ENCODE peak calls at places on chromosomes 13 and 19, in ten cellular contexts. F is gastrocnemius medialis, V is right lobe of liver, J is adrenal gland, C is heart left ventricle, Q is body of pancreas, D is spleen, N is tibial nerve, H is A549, A is endothelial cell of umbilical vein. U is an unnamed sample.

GRCh38 chr13:76223565-76223964 is 587.4 kb downstream of the LMO7 start:
- DNase-seq in F (no peak), V (no peak), J (no peak), C (no peak), Q (no peak), D (no peak), N (no peak), H (no peak), A (no peak), U (no peak)

GRCh38 chr19:34128558-34129250 is 43.6 kb upstream of the LSM14A start:
- DNase-seq in F (no peak), V (no peak), J (no peak), C (no peak), Q (no peak), D (no peak), N (no peak), H (no peak), A (no peak), U (no peak)

GRCh38 chr19:11379857-11380350 is 4.2 kb downstream of the EPOR start:
- DNase-seq in F (no peak), V (no peak), J (no peak), C (no peak), Q (no peak), D (no peak), N (no peak), H (no peak), A (no peak), U (no peak)

GRCh38 chr13:65631078-65631477 is 1599.1 kb downstream of the PCDH9 start:
- DNase-seq in F (no peak), V (no peak), J (no peak), C (no peak), Q (no peak), D (no peak), N (no peak), H (no peak), A (no peak), U (no peak)

GRCh38 chr19:11581740-11582139 is 4.3 kb upstream of the ACP5 start:
- DNase-seq in F (no peak), V (no peak), J (no peak), C (no peak), Q (no peak), D (peak; percentile 89), N (no peak), H (no peak), A (no peak), U (peak; percentile 17)

GRCh38 chr19:14167594-14168138 is 31.3 kb upstream of the ASF1B start:
- DNase-seq in F (no peak), V (no peak), J (no peak), C (peak; percentile 40), Q (no peak), D (no peak), N (no peak), H (no peak), A (no peak), U (no peak)

GRCh38 chr13:25971499-25972145 is 80.2 kb downstream of the SHISA2 start:
- DNase-seq in F (no peak), V (no peak), J (no peak), C (no peak), Q (no peak), D (peak; percentile 58), N (no peak), H (no peak), A (no peak), U (no peak)

GRCh38 chr13:101453784-101454201 is 1.3 kb downstream of the ITGBL1 start:
- DNase-seq in F (no peak), V (peak; percentile 22), J (no peak), C (no peak), Q (peak; percentile 55), D (no peak), N (no peak), H (no peak), A (peak; percentile 29), U (peak; percentile 64)

GRCh38 chr19:39410620-39411005 is 1.9 kb upstream of the PLEKHG2 start:
- DNase-seq in F (no peak), V (no peak), J (no peak), C (no peak), Q (no peak), D (no peak), N (no peak), H (no peak), A (no peak), U (no peak)

GRCh38 chr19:39409207-39409885 is 2.7 kb downstream of the ZFP36 start:
- DNase-seq in F (peak; percentile 95), V (peak; percentile 96), J (peak; percentile 86), C (peak; percentile 95), Q (peak; percentile 98), D (peak; percentile 98), N (peak; percentile 91), H (peak; percentile 85), A (peak; percentile 55), U (peak; percentile 98)

GRCh38 chr19:39408392-39409206 is 2.0 kb downstream of the ZFP36 start:
- DNase-seq in F (peak; percentile 80), V (peak; percentile 56), J (no peak), C (no peak), Q (peak; percentile 61), D (peak; percentile 86), N (no peak), H (no peak), A (peak; percentile 32), U (peak; percentile 37)

GRCh38 chr19:39411006-39411831 is 1.2 kb upstream of the PLEKHG2 start:
- DNase-seq in F (peak; percentile 74), V (peak; percentile 77), J (peak; percentile 53), C (peak; percentile 68), Q (peak; percentile 84), D (peak; percentile 83), N (no peak), H (no peak), A (no peak), U (peak; percentile 37)

GRCh38 chr19:39409886-39410619 is 2.4 kb upstream of the PLEKHG2 start:
- DNase-seq in F (peak; percentile 82), V (peak; percentile 83), J (peak; percentile 71), C (peak; percentile 88), Q (peak; percentile 74), D (peak; percentile 95), N (peak; percentile 75), H (no peak), A (peak; percentile 68), U (peak; percentile 67)
- TF ChIP-seq POLR2A in F (no peak), V (peak; percentile 75), J (peak; percentile 57), C (no peak), Q (no peak), D (peak; percentile 23), N (no peak), H (peak; percentile 33), A (peak; percentile 66), U (no peak)

DNA sequence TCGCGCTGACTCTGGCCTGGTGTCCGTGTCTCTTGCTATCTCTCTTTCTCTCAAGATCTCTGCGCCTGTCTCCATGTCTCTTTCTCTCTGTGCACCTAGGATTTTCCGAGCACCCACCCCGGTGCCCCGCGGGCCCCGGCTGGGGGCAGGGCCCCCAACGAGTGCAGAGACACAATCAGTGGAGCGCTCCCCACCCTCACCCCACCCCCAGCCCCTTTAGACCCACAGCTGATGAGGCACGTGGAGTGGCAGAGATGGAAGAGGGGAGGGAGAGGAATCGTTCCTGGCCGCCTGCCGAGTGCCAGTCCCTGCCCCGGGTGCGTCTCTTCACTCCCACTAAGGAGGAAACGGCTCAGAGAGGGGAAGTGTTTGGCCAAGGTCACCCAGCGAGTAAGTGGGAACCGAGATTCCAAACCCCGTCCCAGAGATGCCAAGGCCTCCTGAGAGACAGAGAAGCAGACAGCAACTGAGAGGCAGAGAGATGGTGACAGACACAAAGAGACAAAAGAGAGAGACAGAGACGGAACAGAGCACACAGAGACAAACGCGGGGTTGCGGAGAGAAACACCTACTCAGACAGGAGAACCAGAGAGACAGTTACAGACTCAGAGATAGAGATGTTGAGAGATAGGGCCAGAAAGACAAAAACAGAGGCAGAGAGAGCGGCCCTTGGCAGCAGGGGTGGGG is 626 bp upstream of the BCL3 start:
- DNase-seq in F (peak; percentile 73), V (peak; percentile 76), J (peak; percentile 86), C (peak; percentile 83), Q (peak; percentile 69), D (peak; percentile 91), N (no peak), H (peak; percentile 76), A (peak; percentile 76), U (peak; percentile 81)
- H3K4me1 ChIP-seq in F (peaks cover 43% of the 10 kb centered on the region), V (peaks cover 74% of the 10 kb centered on the region), J (peaks cover 73% of the 10 kb centered on the region), C (peaks cover 84% of the 10 kb centered on the region), Q (peaks cover 83% of the 10 kb centered on the region), D (peaks cover 76% of the 10 kb centered on the region), N (no peaks in the 10 kb centered on the region), H (peaks cover 75% of the 10 kb centered on the region), A (peaks cover 32% of the 10 kb centered on the region), U (peaks cover 39% of the 10 kb centered on the region)

DNA sequence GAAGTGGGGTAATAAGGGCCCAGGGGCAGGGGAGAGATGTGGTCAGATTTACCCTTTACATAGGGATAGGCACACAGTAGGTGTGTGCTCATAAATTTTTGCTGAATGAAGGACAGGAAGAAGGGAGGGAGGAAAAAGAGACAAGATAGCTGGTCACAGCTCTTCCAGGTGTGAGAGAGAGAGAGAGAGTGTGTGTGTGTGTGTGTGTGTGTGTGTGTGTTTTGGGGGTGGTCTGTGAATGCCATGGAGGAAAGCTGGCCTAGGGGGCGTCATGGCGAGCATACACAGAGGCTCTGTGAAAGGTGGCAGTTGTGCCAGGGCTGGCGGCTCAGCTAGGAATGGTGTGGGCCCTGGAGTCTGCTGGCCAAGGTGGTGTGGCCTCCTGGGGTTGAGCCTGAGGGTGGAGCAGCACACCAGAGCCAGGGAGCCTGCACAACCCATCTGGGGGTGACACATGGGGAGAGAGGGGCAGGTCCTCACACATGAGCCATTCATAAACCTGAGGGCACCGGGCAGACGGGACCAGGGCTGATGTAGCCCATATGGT is 6.0 kb upstream of the PRX start:
- DNase-seq in F (no peak), V (no peak), J (no peak), C (no peak), Q (no peak), D (no peak), N (no peak), H (no peak), A (no peak), U (no peak)
- H3K27ac ChIP-seq in F (peak overlapping the region; percentile 100), V (no peak overlapping the region), J (no peak overlapping the region), C (no peak overlapping the region), Q (no peak overlapping the region), D (peak overlapping the region; percentile 98), N (no peak overlapping the region), H (peak overlapping the region; percentile 4), A (no peak overlapping the region), U (no peak overlapping the region)

GRCh38 chr19:1107655-1108261 is 4.0 kb downstream of the GPX4 start:
- DNase-seq in F (no peak), V (no peak), J (no peak), C (no peak), Q (no peak), D (peak; percentile 82), N (no peak), H (no peak), A (no peak), U (no peak)

GRCh38 chr19:1110809-1111640 is 7.2 kb downstream of the GPX4 start:
- DNase-seq in F (no peak), V (no peak), J (peak; percentile 81), C (no peak), Q (no peak), D (peak; percentile 73), N (no peak), H (no peak), A (no peak), U (no peak)

GRCh38 chr19:1108291-1109031 is 4.7 kb downstream of the GPX4 start:
- DNase-seq in F (no peak), V (no peak), J (no peak), C (no peak), Q (no peak), D (no peak), N (no peak), H (no peak), A (no peak), U (no peak)

GRCh38 chr19:1109697-1110671 is 6.2 kb downstream of the GPX4 start:
- DNase-seq in F (no peak), V (no peak), J (peak; percentile 22), C (no peak), Q (no peak), D (peak; percentile 77), N (no peak), H (no peak), A (no peak), U (no peak)

DNA sequence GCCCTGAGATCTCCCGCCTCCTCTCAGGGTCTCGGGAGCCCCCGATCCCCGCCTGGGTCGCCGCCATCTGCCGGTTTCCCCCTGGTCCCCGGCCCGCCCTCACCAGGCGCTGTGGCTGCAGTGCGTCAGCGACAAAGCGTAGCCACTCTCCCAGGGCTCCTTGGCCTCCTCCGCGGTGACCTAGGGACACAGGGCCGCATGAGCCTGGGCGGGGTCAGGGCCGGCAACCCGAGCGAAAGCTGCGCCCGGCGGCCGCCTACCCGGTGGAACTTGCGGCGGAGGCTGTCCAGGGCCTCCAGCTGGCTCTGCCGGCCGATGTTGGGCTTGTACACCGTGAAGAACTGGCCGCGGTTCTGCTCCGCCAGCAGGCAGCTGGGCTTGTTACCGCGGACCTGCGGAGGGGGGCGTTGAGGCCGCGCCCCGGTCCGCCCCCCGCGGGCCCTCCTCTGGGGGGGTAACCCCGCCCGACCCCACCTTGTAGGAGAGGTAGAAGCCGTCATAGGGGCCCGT is 5.3 kb downstream of the GPX4 start:
- DNase-seq in F (peak; percentile 46), V (no peak), J (peak; percentile 21), C (no peak), Q (no peak), D (peak; percentile 79), N (no peak), H (no peak), A (no peak), U (no peak)
- TF ChIP-seq POLR2A in F (no peak), V (no peak), J (no peak), C (no peak), Q (no peak), D (no peak), N (no peak), H (no peak), A (no peak), U (no peak)